ENCODE peak calls at places on chromosomes 12 and 14, in eight cellular contexts. One of them, this sample, is unnamed.

GRCh38 chr14:100535287-100536131 is 51.7 kb downstream of the BEGAIN start:
- DNase-seq in neural crest cell: no peak
- DNase-seq in non-pigmented ciliary epithelial cell: no peak
- DNase-seq in stromal cell of bone marrow: no peak
- DNase-seq in LoVo: no peak
- DNase-seq in G401: no peak
- DNase-seq in hepatic stellate cell: no peak
- DNase-seq in astrocyte of the spinal cord: no peak
- DNase-seq in this sample: no peak

GRCh38 chr14:100529561-100530031 is 57.6 kb downstream of the BEGAIN start:
- DNase-seq in neural crest cell: no peak
- DNase-seq in non-pigmented ciliary epithelial cell: no peak
- DNase-seq in stromal cell of bone marrow: no peak
- DNase-seq in LoVo: no peak
- DNase-seq in G401: no peak
- DNase-seq in hepatic stellate cell: no peak
- DNase-seq in astrocyte of the spinal cord: no peak
- DNase-seq in this sample: no peak

GRCh38 chr14:69358233-69358963 is 39.7 kb downstream of the ERH start:
- DNase-seq in neural crest cell: no peak
- DNase-seq in non-pigmented ciliary epithelial cell: no peak
- DNase-seq in stromal cell of bone marrow: no peak
- DNase-seq in LoVo: no peak
- DNase-seq in G401: no peak
- DNase-seq in hepatic stellate cell: no peak
- DNase-seq in astrocyte of the spinal cord: no peak
- DNase-seq in this sample: no peak

GRCh38 chr14:101119830-101120571 is 216.5 kb upstream of the RTL1 start:
- DNase-seq in neural crest cell: no peak
- DNase-seq in non-pigmented ciliary epithelial cell: no peak
- DNase-seq in stromal cell of bone marrow: peak
- DNase-seq in LoVo: no peak
- DNase-seq in G401: peak
- DNase-seq in hepatic stellate cell: no peak
- DNase-seq in astrocyte of the spinal cord: no peak
- DNase-seq in this sample: no peak

GRCh38 chr14:86168376-86168775 is 638.4 kb downstream of the FLRT2 start:
- DNase-seq in neural crest cell: no peak
- DNase-seq in non-pigmented ciliary epithelial cell: no peak
- DNase-seq in stromal cell of bone marrow: no peak
- DNase-seq in LoVo: no peak
- DNase-seq in G401: no peak
- DNase-seq in hepatic stellate cell: no peak
- DNase-seq in astrocyte of the spinal cord: no peak
- DNase-seq in this sample: no peak

GRCh38 chr14:76174982-76175381 is 23.3 kb downstream of the GPATCH2L start:
- DNase-seq in neural crest cell: no peak
- DNase-seq in non-pigmented ciliary epithelial cell: no peak
- DNase-seq in stromal cell of bone marrow: no peak
- DNase-seq in LoVo: no peak
- DNase-seq in G401: no peak
- DNase-seq in hepatic stellate cell: no peak
- DNase-seq in astrocyte of the spinal cord: no peak
- DNase-seq in this sample: no peak

GRCh38 chr14:76918751-76919421 is 92.7 kb downstream of the LRRC74A start:
- DNase-seq in neural crest cell: no peak
- DNase-seq in non-pigmented ciliary epithelial cell: peak
- DNase-seq in stromal cell of bone marrow: peak
- DNase-seq in LoVo: peak
- DNase-seq in G401: peak
- DNase-seq in hepatic stellate cell: peak
- DNase-seq in astrocyte of the spinal cord: peak
- DNase-seq in this sample: peak

GRCh38 chr14:93878871-93879270 is 48.3 kb upstream of the FAM181A start:
- DNase-seq in neural crest cell: no peak
- DNase-seq in non-pigmented ciliary epithelial cell: no peak
- DNase-seq in stromal cell of bone marrow: no peak
- DNase-seq in LoVo: no peak
- DNase-seq in G401: no peak
- DNase-seq in hepatic stellate cell: no peak
- DNase-seq in astrocyte of the spinal cord: no peak
- DNase-seq in this sample: no peak

GRCh38 chr12:46963977-46964376 is 115.4 kb upstream of the PCED1B start:
- DNase-seq in neural crest cell: no peak
- DNase-seq in non-pigmented ciliary epithelial cell: no peak
- DNase-seq in stromal cell of bone marrow: peak
- DNase-seq in LoVo: no peak
- DNase-seq in G401: no peak
- DNase-seq in hepatic stellate cell: no peak
- DNase-seq in astrocyte of the spinal cord: peak
- DNase-seq in this sample: peak

GRCh38 chr12:52884526-52885293 is 20.2 kb downstream of the KRT8 start:
- DNase-seq in neural crest cell: peak
- DNase-seq in non-pigmented ciliary epithelial cell: no peak
- DNase-seq in stromal cell of bone marrow: no peak
- DNase-seq in LoVo: peak
- DNase-seq in G401: peak
- DNase-seq in hepatic stellate cell: peak
- DNase-seq in astrocyte of the spinal cord: peak
- DNase-seq in this sample: peak

GRCh38 chr12:112389228-112389627 is 7.0 kb upstream of the HECTD4 start:
- DNase-seq in neural crest cell: no peak
- DNase-seq in non-pigmented ciliary epithelial cell: no peak
- DNase-seq in stromal cell of bone marrow: no peak
- DNase-seq in LoVo: no peak
- DNase-seq in G401: no peak
- DNase-seq in hepatic stellate cell: no peak
- DNase-seq in astrocyte of the spinal cord: no peak
- DNase-seq in this sample: no peak

GRCh38 chr14:68730367-68730766 is 62.5 kb downstream of the ZFP36L1 start:
- DNase-seq in neural crest cell: no peak
- DNase-seq in non-pigmented ciliary epithelial cell: no peak
- DNase-seq in stromal cell of bone marrow: no peak
- DNase-seq in LoVo: no peak
- DNase-seq in G401: no peak
- DNase-seq in hepatic stellate cell: no peak
- DNase-seq in astrocyte of the spinal cord: no peak
- DNase-seq in this sample: no peak

GRCh38 chr12:113467154-113467513 is 4.5 kb downstream of the LHX5 start:
- DNase-seq in neural crest cell: no peak
- DNase-seq in non-pigmented ciliary epithelial cell: no peak
- DNase-seq in stromal cell of bone marrow: no peak
- DNase-seq in LoVo: no peak
- DNase-seq in G401: no peak
- DNase-seq in hepatic stellate cell: no peak
- DNase-seq in astrocyte of the spinal cord: no peak
- DNase-seq in this sample: no peak

GRCh38 chr12:113163030-113163360 is 13.5 kb downstream of the CFAP73 start:
- DNase-seq in neural crest cell: no peak
- DNase-seq in non-pigmented ciliary epithelial cell: no peak
- DNase-seq in stromal cell of bone marrow: no peak
- DNase-seq in LoVo: no peak
- DNase-seq in G401: no peak
- DNase-seq in hepatic stellate cell: no peak
- DNase-seq in astrocyte of the spinal cord: no peak
- DNase-seq in this sample: no peak

GRCh38 chr12:10759657-10760056 is 36.5 kb upstream of the YBX3 start:
- DNase-seq in neural crest cell: no peak
- DNase-seq in non-pigmented ciliary epithelial cell: no peak
- DNase-seq in stromal cell of bone marrow: no peak
- DNase-seq in LoVo: no peak
- DNase-seq in G401: no peak
- DNase-seq in hepatic stellate cell: no peak
- DNase-seq in astrocyte of the spinal cord: no peak
- DNase-seq in this sample: no peak

GRCh38 chr14:23664207-23664885 is 28.2 kb downstream of the DHRS2 start:
- DNase-seq in neural crest cell: no peak
- DNase-seq in non-pigmented ciliary epithelial cell: no peak
- DNase-seq in stromal cell of bone marrow: no peak
- DNase-seq in LoVo: no peak
- DNase-seq in G401: no peak
- DNase-seq in hepatic stellate cell: no peak
- DNase-seq in astrocyte of the spinal cord: no peak
- DNase-seq in this sample: no peak

GRCh38 chr12:116039081-116039480 is 238.4 kb downstream of the MED13L start:
- DNase-seq in neural crest cell: no peak
- DNase-seq in non-pigmented ciliary epithelial cell: no peak
- DNase-seq in stromal cell of bone marrow: no peak
- DNase-seq in LoVo: no peak
- DNase-seq in G401: peak
- DNase-seq in hepatic stellate cell: no peak
- DNase-seq in astrocyte of the spinal cord: no peak
- DNase-seq in this sample: no peak

GRCh38 chr14:94682736-94683135 is 70.5 kb downstream of the SERPINA3 start:
- DNase-seq in neural crest cell: no peak
- DNase-seq in non-pigmented ciliary epithelial cell: no peak
- DNase-seq in stromal cell of bone marrow: no peak
- DNase-seq in LoVo: no peak
- DNase-seq in G401: no peak
- DNase-seq in hepatic stellate cell: no peak
- DNase-seq in astrocyte of the spinal cord: no peak
- DNase-seq in this sample: no peak

GRCh38 chr12:75991753-75992152 is 39.8 kb downstream of the PHLDA1 start:
- DNase-seq in neural crest cell: no peak
- DNase-seq in non-pigmented ciliary epithelial cell: no peak
- DNase-seq in stromal cell of bone marrow: no peak
- DNase-seq in LoVo: no peak
- DNase-seq in G401: no peak
- DNase-seq in hepatic stellate cell: no peak
- DNase-seq in astrocyte of the spinal cord: no peak
- DNase-seq in this sample: no peak

GRCh38 chr14:97687944-97688625 is 890.9 kb downstream of the VRK1 start:
- DNase-seq in neural crest cell: no peak
- DNase-seq in non-pigmented ciliary epithelial cell: no peak
- DNase-seq in stromal cell of bone marrow: peak
- DNase-seq in LoVo: no peak
- DNase-seq in G401: no peak
- DNase-seq in hepatic stellate cell: no peak
- DNase-seq in astrocyte of the spinal cord: no peak
- DNase-seq in this sample: no peak

GRCh38 chr14:104431929-104432541 is 147.5 kb upstream of the C14orf180 start:
- DNase-seq in neural crest cell: no peak
- DNase-seq in non-pigmented ciliary epithelial cell: no peak
- DNase-seq in stromal cell of bone marrow: no peak
- DNase-seq in LoVo: no peak
- DNase-seq in G401: no peak
- DNase-seq in hepatic stellate cell: no peak
- DNase-seq in astrocyte of the spinal cord: no peak
- DNase-seq in this sample: no peak

GRCh38 chr12:5376591-5377207 is 55.2 kb upstream of the NTF3 start:
- DNase-seq in neural crest cell: no peak
- DNase-seq in non-pigmented ciliary epithelial cell: no peak
- DNase-seq in stromal cell of bone marrow: no peak
- DNase-seq in LoVo: peak
- DNase-seq in G401: no peak
- DNase-seq in hepatic stellate cell: no peak
- DNase-seq in astrocyte of the spinal cord: no peak
- DNase-seq in this sample: no peak

GRCh38 chr12:24049771-24050170 is 100.3 kb upstream of the SOX5 start:
- DNase-seq in neural crest cell: no peak
- DNase-seq in non-pigmented ciliary epithelial cell: no peak
- DNase-seq in stromal cell of bone marrow: no peak
- DNase-seq in LoVo: no peak
- DNase-seq in G401: no peak
- DNase-seq in hepatic stellate cell: no peak
- DNase-seq in astrocyte of the spinal cord: no peak
- DNase-seq in this sample: no peak

GRCh38 chr12:41683513-41683912 is 461.2 kb downstream of the GXYLT1 start:
- DNase-seq in neural crest cell: no peak
- DNase-seq in non-pigmented ciliary epithelial cell: no peak
- DNase-seq in stromal cell of bone marrow: no peak
- DNase-seq in LoVo: no peak
- DNase-seq in G401: no peak
- DNase-seq in hepatic stellate cell: no peak
- DNase-seq in astrocyte of the spinal cord: no peak
- DNase-seq in this sample: no peak

GRCh38 chr14:22715186-22715812 is 51.2 kb upstream of the OXA1L start:
- DNase-seq in neural crest cell: no peak
- DNase-seq in non-pigmented ciliary epithelial cell: no peak
- DNase-seq in stromal cell of bone marrow: no peak
- DNase-seq in LoVo: no peak
- DNase-seq in G401: no peak
- DNase-seq in hepatic stellate cell: no peak
- DNase-seq in astrocyte of the spinal cord: no peak
- DNase-seq in this sample: no peak

GRCh38 chr12:83537428-83538053 is 850.8 kb downstream of the TMTC2 start:
- DNase-seq in neural crest cell: no peak
- DNase-seq in non-pigmented ciliary epithelial cell: no peak
- DNase-seq in stromal cell of bone marrow: no peak
- DNase-seq in LoVo: no peak
- DNase-seq in G401: no peak
- DNase-seq in hepatic stellate cell: no peak
- DNase-seq in astrocyte of the spinal cord: no peak
- DNase-seq in this sample: no peak

This sample was measured in RWPE1.